ENCODE peak calls at places on chromosomes 3 and 15, in five cellular contexts. G, X, P, L and H are unnamed samples.

GRCh38 chr3:116423365-116423764 is 21.9 kb downstream of the LSAMP start:
- DNase-seq in G (peak), X (peak), P (no peak), L (no peak), H (no peak)

GRCh38 chr3:130894873-130895330 is 1.0 kb downstream of the ATP2C1 start:
- DNase-seq in G (no peak), X (peak), P (no peak), L (no peak), H (no peak)

GRCh38 chr3:55585856-55586255 is 98.8 kb upstream of the WNT5A start:
- DNase-seq in G (no peak), X (no peak), P (no peak), L (no peak), H (no peak)

GRCh38 chr15:93617443-93617842 is 528.4 kb upstream of the RGMA start:
- DNase-seq in G (no peak), X (no peak), P (no peak), L (no peak), H (peak)

GRCh38 chr3:36993326-36994283 is at the start of gene MLH1:
- DNase-seq in G (peak), X (peak), P (peak), L (peak), H (peak)

GRCh38 chr15:80173022-80173759 is 20.4 kb downstream of the FAH start:
- DNase-seq in G (peak), X (peak), P (peak), L (peak), H (peak)

GRCh38 chr3:167653155-167653554 is 587 bp downstream of the WDR49 start:
- DNase-seq in G (no peak), X (no peak), P (no peak), L (no peak), H (no peak)

GRCh38 chr15:97736748-97737147 is 223.8 kb upstream of the ARRDC4 start:
- DNase-seq in G (no peak), X (no peak), P (no peak), L (no peak), H (no peak)

GRCh38 chr15:55407631-55407948 is 569 bp downstream of the CCPG1 start:
- DNase-seq in G (no peak), X (no peak), P (no peak), L (no peak), H (no peak)

GRCh38 chr3:194852836-194853508 is 167.3 kb downstream of the FAM43A start:
- DNase-seq in G (no peak), X (no peak), P (no peak), L (peak), H (no peak)

GRCh38 chr3:145089337-145089736 is 1071.6 kb downstream of the PLOD2 start:
- DNase-seq in G (no peak), X (no peak), P (no peak), L (no peak), H (no peak)

GRCh38 chr3:136839556-136839931 is 20.6 kb downstream of the SLC35G2 start:
- DNase-seq in G (no peak), X (no peak), P (no peak), L (no peak), H (no peak)

GRCh38 chr3:125431912-125432587 is 56.9 kb upstream of the ZNF148 start:
- DNase-seq in G (peak), X (no peak), P (no peak), L (peak), H (no peak)

GRCh38 chr3:20852712-20853111 is 666.7 kb upstream of the SGO1 start:
- DNase-seq in G (no peak), X (no peak), P (no peak), L (no peak), H (no peak)

GRCh38 chr3:141093971-141094401 is 42.8 kb downstream of the SPSB4 start:
- DNase-seq in G (no peak), X (no peak), P (no peak), L (no peak), H (no peak)

GRCh38 chr3:141255864-141256263 is 24.2 kb downstream of the PXYLP1 start:
- DNase-seq in G (peak), X (no peak), P (peak), L (peak), H (peak)

GRCh38 chr3:54046677-54047214 is 75.6 kb upstream of the CACNA2D3 start:
- DNase-seq in G (no peak), X (no peak), P (no peak), L (no peak), H (no peak)

GRCh38 chr15:36843822-36844221 is 256.5 kb downstream of the MEIS2 start:
- DNase-seq in G (no peak), X (no peak), P (no peak), L (no peak), H (no peak)

GRCh38 chr15:75666823-75667501 is 19.2 kb downstream of the SNX33 start:
- DNase-seq in G (peak), X (no peak), P (no peak), L (peak), H (no peak)

GRCh38 chr3:171932153-171932567 is 89.0 kb downstream of the TMEM212 start:
- DNase-seq in G (no peak), X (no peak), P (no peak), L (no peak), H (no peak)
- H2BK12ac ChIP-seq in G (no peak), X (no peak), P (no peak), L (no peak), H (no peak)

GRCh38 chr3:38311474-38311873 is 29.4 kb downstream of the SLC22A14 start:
- DNase-seq in G (no peak), X (no peak), P (no peak), L (no peak), H (no peak)
- H2BK12ac ChIP-seq in G (no peak), X (no peak), P (no peak), L (no peak), H (no peak)

DNA sequence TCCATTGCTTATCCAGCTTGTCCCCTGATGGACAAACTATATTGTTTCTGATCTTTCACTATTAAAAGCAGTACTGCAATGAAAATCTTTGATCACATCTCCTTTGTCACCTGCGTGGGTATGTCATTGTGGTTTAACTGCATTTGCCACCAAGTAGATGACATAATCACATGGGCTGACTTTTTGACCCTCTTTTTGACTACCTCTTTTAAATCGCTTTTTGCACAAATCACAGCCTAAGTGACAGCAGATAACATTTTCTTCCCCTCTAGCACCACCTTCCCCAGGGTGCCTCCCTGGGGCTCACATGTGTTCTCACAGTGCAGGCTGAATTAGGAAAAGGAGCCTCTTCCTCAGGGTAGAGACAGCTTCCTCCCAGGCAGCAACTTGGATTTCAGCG is 1.1 kb upstream of the RBP1 start:
- DNase-seq in G (no peak), X (no peak), P (no peak), L (no peak), H (no peak)
- H2BK12ac ChIP-seq in G (no peak), X (no peak), P (no peak), L (no peak), H (no peak)

GRCh38 chr3:147237991-147238390 is 168.4 kb downstream of the ZIC4 start:
- DNase-seq in G (no peak), X (no peak), P (no peak), L (no peak), H (no peak)
- H2BK12ac ChIP-seq in G (no peak), X (no peak), P (no peak), L (no peak), H (no peak)

DNA sequence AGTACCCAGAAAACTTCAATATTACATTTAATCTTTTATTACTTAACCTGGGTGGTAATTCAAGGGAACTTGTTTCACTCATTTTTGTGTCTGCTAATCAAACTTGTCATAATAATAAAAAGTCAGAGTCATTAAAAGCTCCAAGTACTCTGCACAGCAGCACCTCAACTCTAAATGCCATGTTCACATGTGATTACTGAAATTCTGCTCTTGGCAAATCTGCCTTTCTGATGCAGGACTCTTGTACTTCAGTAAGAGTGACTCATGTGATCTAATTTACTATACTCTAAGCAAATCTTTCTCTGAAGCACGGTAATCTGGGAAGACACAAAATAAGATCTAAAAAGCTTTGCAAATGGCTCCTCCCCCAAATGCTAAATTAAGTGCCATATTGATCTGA is 6.4 kb downstream of the ROBO1 start:
- DNase-seq in G (no peak), X (no peak), P (no peak), L (no peak), H (no peak)
- H2BK12ac ChIP-seq in G (no peak), X (no peak), P (no peak), L (no peak), H (no peak)

GRCh38 chr3:9930804-9931418 is 2.7 kb upstream of the CRELD1 start:
- DNase-seq in G (peak), X (no peak), P (no peak), L (no peak), H (no peak)
- H2BK12ac ChIP-seq in G (no peak), X (no peak), P (no peak), L (no peak), H (no peak)

GRCh38 chr3:172020763-172021162 is 18.6 kb upstream of the FNDC3B start:
- DNase-seq in G (no peak), X (no peak), P (no peak), L (no peak), H (no peak)

GRCh38 chr3:172021165-172021564 is 18.2 kb upstream of the FNDC3B start:
- DNase-seq in G (no peak), X (no peak), P (no peak), L (no peak), H (no peak)

GRCh38 chr3:172024679-172025078 is 14.7 kb upstream of the FNDC3B start:
- DNase-seq in G (no peak), X (no peak), P (no peak), L (no peak), H (no peak)

GRCh38 chr3:172023915-172024314 is 15.5 kb upstream of the FNDC3B start:
- DNase-seq in G (no peak), X (no peak), P (no peak), L (no peak), H (no peak)

DNA sequence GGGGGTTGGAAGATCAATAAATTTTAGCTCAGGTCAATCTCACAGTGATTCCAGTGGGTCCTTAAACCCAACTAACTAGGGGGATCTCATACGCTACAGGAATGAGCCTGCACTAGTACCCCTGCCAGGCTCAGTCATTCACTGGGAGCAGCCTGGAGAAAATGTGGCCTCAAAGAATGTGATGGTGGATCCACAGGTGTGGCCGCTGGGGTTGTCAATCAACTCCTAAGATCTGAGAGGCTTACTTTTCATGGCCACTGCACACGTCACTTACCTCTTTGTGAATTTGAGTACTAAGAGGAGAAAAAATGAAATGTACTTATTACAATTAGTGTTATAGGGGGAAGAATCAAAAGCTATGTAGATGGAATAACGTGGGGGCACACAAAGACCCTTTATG is 17.5 kb upstream of the FNDC3B start:
- DNase-seq in G (no peak), X (no peak), P (no peak), L (no peak), H (no peak)
- H2BK12ac ChIP-seq in G (no peak), X (no peak), P (no peak), L (no peak), H (no peak)

GRCh38 chr15:43071451-43071850 is 34.4 kb downstream of the UBR1 start:
- DNase-seq in G (no peak), X (no peak), P (no peak), L (no peak), H (no peak)
- H2BK12ac ChIP-seq in G (no peak), X (no peak), P (no peak), L (no peak), H (no peak)